ENCODE peak calls at places on chromosomes 12 and 14, in nine cellular contexts. X is natural killer cell treated with Interleukin-12 subunit alpha and Interleukin-12 subunit beta and Interleukin-15 and Interleukin-18, amount 100 ng/mL, for 72 hours; W is effector CD4-positive, alpha-beta T cell; C is activated CD4-positive, CD25-positive, alpha-beta regulatory T cell treated with anti-CD3 and anti-CD28 coated beads, Interleukin-2, amount 50 U/mL, for 16 hours; O is naive thymus-derived CD8-positive, alpha-beta T cell; Q is dorsolateral prefrontal cortex; V is pancreas; D is WTC11; R is MV-4-11. Z is an unnamed sample.

GRCh38 chr14:73237219-73237785 is at the start of gene PAPLN:
- DNase-seq in O (no peak), X (no peak), C (no peak), D (no peak), V (peak), Q (no peak), R (no peak), W (no peak), Z (no peak)

GRCh38 chr14:56065621-56066295 is 52.5 kb upstream of the PELI2 start:
- DNase-seq in X (no peak), D (no peak), W (no peak), Q (no peak), O (no peak), C (no peak), R (no peak), V (no peak), Z (no peak)

GRCh38 chr12:117580718-117581062 is 219.3 kb upstream of the NOS1 start:
- DNase-seq in C (no peak), R (no peak), D (peak), V (peak), X (no peak), Q (no peak), O (no peak), W (no peak), Z (no peak)

GRCh38 chr12:101045486-101046474 is 164.3 kb downstream of the SLC5A8 start:
- DNase-seq in D (no peak), V (peak), Q (no peak), R (no peak), W (no peak), O (no peak), C (no peak), X (no peak), Z (no peak)

GRCh38 chr14:58107947-58108552 is 44.0 kb downstream of the ARMH4 start:
- DNase-seq in R (peak), D (peak), Q (peak), V (no peak), W (no peak), O (peak), X (no peak), C (no peak), Z (no peak)

GRCh38 chr12:34406996-34407300 is 384.7 kb downstream of the ALG10 start:
- DNase-seq in W (no peak), Q (no peak), R (no peak), D (peak), X (peak), V (peak), O (no peak), C (no peak), Z (no peak)

GRCh38 chr12:53781218-53781801 is 29.5 kb upstream of the CISTR start:
- DNase-seq in W (no peak), X (no peak), Q (no peak), C (no peak), R (no peak), O (no peak), V (no peak), D (no peak), Z (no peak)

GRCh38 chr14:35687335-35687939 is 121.7 kb downstream of the RALGAPA1 start:
- DNase-seq in C (no peak), O (peak), R (peak), X (peak), W (no peak), Q (peak), D (peak), V (no peak), Z (no peak)

GRCh38 chr14:75234173-75234855 is 44.3 kb upstream of the FOS start:
- DNase-seq in O (no peak), X (no peak), R (peak), Q (no peak), V (no peak), D (no peak), C (no peak), W (no peak), Z (no peak)

GRCh38 chr12:54958048-54958658 is 26.4 kb downstream of the TESPA1 start:
- DNase-seq in O (peak), C (peak), R (peak), X (peak), Q (peak), D (peak), W (peak), V (no peak), Z (no peak)

GRCh38 chr14:57069702-57070101 is 199.0 kb downstream of the EXOC5 start:
- DNase-seq in Q (no peak), D (no peak), V (no peak), W (no peak), X (no peak), C (no peak), O (no peak), R (no peak), Z (no peak)

GRCh38 chr12:120039711-120040110 is 50.7 kb downstream of the BICDL1 start:
- DNase-seq in V (no peak), D (no peak), O (no peak), R (no peak), W (no peak), X (no peak), Q (no peak), C (no peak), Z (no peak)

GRCh38 chr12:74722709-74723108 is 185.1 kb downstream of the ATXN7L3B start:
- DNase-seq in R (no peak), O (no peak), Q (no peak), C (no peak), W (no peak), V (no peak), X (no peak), D (no peak), Z (no peak)

GRCh38 chr14:74465335-74465734 is 27.8 kb downstream of the NPC2 start:
- DNase-seq in O (no peak), V (no peak), W (no peak), Q (no peak), R (no peak), D (no peak), C (no peak), X (peak), Z (no peak)

GRCh38 chr12:89857652-89858274 is 149.1 kb upstream of the ATP2B1 start:
- DNase-seq in R (peak), X (no peak), D (no peak), V (no peak), W (no peak), C (no peak), O (no peak), Q (no peak), Z (no peak)

GRCh38 chr14:60217713-60218112 is 31.3 kb upstream of the PPM1A start:
- DNase-seq in D (no peak), O (no peak), V (no peak), C (no peak), Q (no peak), X (no peak), W (no peak), R (peak), Z (no peak)

GRCh38 chr12:32718926-32719325 is 36.8 kb downstream of the YARS2 start:
- DNase-seq in Q (no peak), D (no peak), X (no peak), R (no peak), V (no peak), O (no peak), C (no peak), W (no peak), Z (no peak)

GRCh38 chr14:51574009-51574408 is 77.7 kb upstream of the FRMD6 start:
- DNase-seq in X (no peak), R (no peak), O (no peak), C (no peak), Q (no peak), V (no peak), W (no peak), D (no peak), Z (no peak)

GRCh38 chr12:12008232-12008850 is 62.4 kb upstream of the BCL2L14 start:
- DNase-seq in O (no peak), Q (no peak), X (no peak), W (peak), D (peak), C (no peak), V (no peak), R (no peak), Z (no peak)

GRCh38 chr12:14995583-14996425 is 23.0 kb downstream of the PDE6H start:
- DNase-seq in X (no peak), V (no peak), O (no peak), C (no peak), Q (no peak), R (peak), D (no peak), W (no peak), Z (no peak)

GRCh38 chr14:75259946-75260545 is 18.6 kb upstream of the FOS start:
- DNase-seq in Q (no peak), X (no peak), C (no peak), D (no peak), V (no peak), R (no peak), O (no peak), W (no peak), Z (no peak)

GRCh38 chr14:67576216-67576615 is 23.9 kb downstream of the PIGH start:
- DNase-seq in W (no peak), Q (no peak), V (no peak), C (no peak), D (no peak), X (peak), R (no peak), O (no peak), Z (no peak)

GRCh38 chr12:112862570-112863137 is 44.1 kb upstream of the OAS1 start:
- DNase-seq in Q (no peak), O (no peak), C (no peak), V (no peak), W (no peak), R (no peak), X (no peak), D (no peak), Z (no peak)

GRCh38 chr12:52600941-52601481 is at the start of gene KRT72:
- DNase-seq in W (no peak), V (no peak), X (no peak), O (no peak), C (no peak), Q (no peak), D (peak), R (no peak), Z (no peak)

GRCh38 chr12:99983721-99984258 is 946 bp downstream of the ANKS1B start:
- DNase-seq in R (no peak), X (no peak), D (no peak), O (no peak), C (no peak), V (no peak), W (no peak), Q (peak), Z (no peak)

GRCh38 chr14:50772361-50772760 is 58.6 kb downstream of the NIN start:
- DNase-seq in V (no peak), R (no peak), Q (no peak), X (no peak), O (no peak), W (no peak), D (no peak), C (no peak), Z (no peak)

Z was measured in stimulated activated CD8-positive, alpha-beta memory T cell treated with anti-CD3 and anti-CD28 coated beads, Interleukin-2, amount 100 ng/mL, for 1 hour.